ENCODE peak calls at places on chromosomes 13 and 19, in four cellular contexts. H is ovary, B is AG04450, Y is PC-3. U is an unnamed sample.

GRCh38 chr19:39304701-39305571 is 8.7 kb downstream of the IFNL1 start:
- DNase-seq in Y (no peak), H (no peak), B (no peak), U (no peak)

GRCh38 chr19:11045536-11045935 is 43.7 kb upstream of the LDLR start:
- DNase-seq in H (no peak), B (no peak), Y (no peak), U (no peak)

GRCh38 chr19:55683449-55684261 is 8.6 kb downstream of the EPN1 start:
- DNase-seq in H (no peak), Y (no peak), B (no peak), U (peak)

GRCh38 chr13:37492741-37493514 is 105.6 kb downstream of the POSTN start:
- DNase-seq in H (no peak), B (peak), Y (no peak), U (no peak)

GRCh38 chr13:36054041-36054440 is 77.1 kb downstream of the DCLK1 start:
- DNase-seq in B (no peak), H (no peak), Y (no peak), U (no peak)

GRCh38 chr19:11364935-11365334 is 9.5 kb upstream of the SWSAP1 start:
- DNase-seq in H (no peak), Y (no peak), B (no peak), U (no peak)

GRCh38 chr13:22111152-22111783 is 440.4 kb downstream of the FGF9 start:
- DNase-seq in H (no peak), Y (no peak), B (no peak), U (no peak)

GRCh38 chr13:43698743-43699142 is 88.0 kb downstream of the ENOX1 start:
- DNase-seq in H (no peak), Y (no peak), B (peak), U (no peak)

GRCh38 chr13:41458939-41459753 is 1.8 kb downstream of the RGCC start:
- DNase-seq in B (no peak), H (no peak), Y (peak), U (peak)

GRCh38 chr19:6065685-6066365 is 44.5 kb downstream of the RFX2 start:
- DNase-seq in B (no peak), Y (peak), H (no peak), U (peak)

GRCh38 chr19:4981681-4981958 is 12.7 kb downstream of the KDM4B start:
- DNase-seq in B (no peak), H (no peak), Y (no peak), U (no peak)

GRCh38 chr13:104318121-104318520 is 1251.9 kb upstream of the SLC10A2 start:
- DNase-seq in Y (peak), B (no peak), H (no peak), U (no peak)

GRCh38 chr13:114017028-114017630 is 43.3 kb upstream of the C13orf46 start:
- DNase-seq in Y (peak), B (peak), H (no peak), U (peak)

GRCh38 chr13:28012383-28012782 is 23.9 kb upstream of the URAD start:
- DNase-seq in H (no peak), B (no peak), Y (peak), U (no peak)

GRCh38 chr19:7779631-7780486 is 16.8 kb downstream of the CLEC4M start:
- DNase-seq in H (no peak), B (no peak), Y (no peak), U (no peak)

GRCh38 chr19:32168111-32168510 is 177.3 kb upstream of the ZNF507 start:
- DNase-seq in B (no peak), H (no peak), Y (no peak), U (no peak)

GRCh38 chr13:40600145-40600751 is 66.2 kb downstream of the FOXO1 start:
- DNase-seq in Y (no peak), H (no peak), B (no peak), U (no peak)

GRCh38 chr13:100438059-100438788 is 150.4 kb downstream of the GGACT start:
- DNase-seq in B (no peak), H (no peak), Y (no peak), U (no peak)

GRCh38 chr19:54485846-54486245 is 12.8 kb upstream of the CDC42EP5 start:
- DNase-seq in B (no peak), H (no peak), Y (no peak), U (no peak)

GRCh38 chr13:110422913-110423688 is 116.0 kb downstream of the COL4A2 start:
- DNase-seq in B (no peak), H (no peak), Y (no peak), U (no peak)

GRCh38 chr19:53642381-53643099 is 10.7 kb downstream of the DPRX start:
- DNase-seq in B (no peak), H (no peak), Y (peak), U (no peak)

GRCh38 chr19:50328257-50329145 is 676 bp downstream of the KCNC3 start:
- DNase-seq in Y (peak), B (no peak), H (no peak), U (no peak)

GRCh38 chr19:3350014-3350663 is 16.2 kb upstream of the NFIC start:
- DNase-seq in Y (peak), H (no peak), B (no peak), U (peak)

GRCh38 chr13:49606747-49607648 is 21.3 kb upstream of the ARL11 start:
- DNase-seq in Y (peak), B (peak), H (peak), U (peak)

GRCh38 chr19:10891360-10892108 is 20.2 kb downstream of the CARM1 start:
- DNase-seq in H (peak), Y (no peak), B (no peak), U (no peak)

GRCh38 chr19:17406039-17406886 is 833 bp upstream of the BST2 start:
- DNase-seq in H (no peak), B (no peak), Y (no peak), U (no peak)

GRCh38 chr19:20999731-21000352 is 20.6 kb upstream of the ZNF430 start:
- DNase-seq in H (peak), Y (peak), B (peak), U (peak)

GRCh38 chr19:14515501-14516047 is 2.6 kb downstream of the DNAJB1 start:
- DNase-seq in Y (no peak), H (peak), B (no peak), U (no peak)

GRCh38 chr19:15469513-15470297 is 5.4 kb upstream of the RASAL3 start:
- DNase-seq in B (no peak), Y (no peak), H (no peak), U (no peak)

GRCh38 chr13:50389726-50390125 is 374.5 kb downstream of the KCNRG start:
- DNase-seq in Y (no peak), B (no peak), H (no peak), U (no peak)

GRCh38 chr13:38514575-38514974 is 164.9 kb downstream of the UFM1 start:
- DNase-seq in Y (no peak), H (no peak), B (no peak), U (no peak)

GRCh38 chr13:99296270-99296865 is 10.8 kb downstream of the GPR183 start:
- DNase-seq in B (no peak), H (no peak), Y (no peak), U (no peak)

GRCh38 chr13:99299545-99300341 is 7.5 kb downstream of the GPR183 start:
- DNase-seq in H (no peak), B (no peak), Y (no peak), U (no peak)

GRCh38 chr13:99298056-99298455 is 9.1 kb downstream of the GPR183 start:
- DNase-seq in H (no peak), B (no peak), Y (no peak), U (no peak)

GRCh38 chr13:99295488-99296252 is 11.5 kb downstream of the GPR183 start:
- DNase-seq in Y (no peak), H (no peak), B (no peak), U (no peak)

DNA sequence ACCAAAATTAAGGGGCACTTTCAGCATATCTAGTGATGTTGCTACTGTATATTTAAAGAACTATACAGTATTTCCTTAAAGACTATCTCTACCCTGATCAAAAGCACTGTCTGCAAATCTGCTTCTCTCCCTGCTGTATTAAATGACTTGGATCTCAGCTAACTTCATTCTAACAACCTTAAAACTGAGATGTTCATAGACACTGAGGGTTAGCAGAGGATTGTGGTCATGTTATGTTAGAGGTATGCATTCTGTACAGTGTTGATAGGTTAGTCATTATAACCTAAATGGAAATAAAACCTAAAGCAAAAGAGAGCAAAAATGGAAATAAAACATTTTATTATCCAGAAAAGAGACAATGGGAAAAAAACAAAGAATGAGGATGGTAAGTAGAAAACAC is 9.9 kb downstream of the GPR183 start:
- DNase-seq in Y (no peak), B (no peak), H (no peak), U (no peak)
- H3K27ac ChIP-seq in Y (no peak), B (no peak), H (no peak), U (no peak)

DNA sequence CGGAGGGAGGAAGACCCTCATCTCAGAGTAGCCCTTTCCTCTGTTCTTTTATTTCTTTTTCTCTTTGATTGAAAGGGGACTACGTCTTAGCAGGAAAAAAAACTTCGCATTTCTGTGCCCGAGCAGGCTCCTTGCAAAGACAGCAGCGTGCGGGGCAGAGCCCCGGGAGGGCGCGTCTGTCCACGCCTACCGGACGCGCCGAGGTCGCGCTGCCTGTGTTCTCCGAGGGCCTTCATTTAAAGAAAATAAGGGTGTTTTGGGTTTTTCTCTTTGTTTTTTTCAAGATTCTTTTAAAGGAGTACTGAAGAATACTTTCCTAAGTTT is 29.2 kb downstream of the CERS1 start:
- DNase-seq in H (no peak), Y (no peak), B (no peak), U (no peak)
- H3K27ac ChIP-seq in H (no peak), Y (no peak), B (no peak), U (no peak)

DNA sequence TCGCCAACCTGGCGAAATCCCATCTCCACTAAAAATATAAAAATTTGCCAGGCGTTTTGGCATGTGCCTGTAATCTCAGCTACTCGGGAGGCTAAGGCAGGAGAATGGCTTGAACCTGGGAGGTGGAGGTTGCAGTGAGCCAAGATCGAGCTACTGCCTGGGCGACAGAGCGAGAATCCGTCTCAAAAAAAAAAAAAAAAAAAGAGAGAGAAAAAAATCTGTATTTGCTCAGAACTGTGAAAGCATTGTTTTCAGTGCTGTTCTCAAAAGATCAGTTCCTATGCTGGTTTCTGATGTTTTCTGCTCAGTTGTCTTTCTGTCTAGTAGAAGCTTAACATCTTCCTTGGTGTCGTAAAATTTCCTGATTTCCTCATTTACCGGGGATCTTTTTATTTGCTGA is 2.5 kb downstream of the SF3A2 start:
- DNase-seq in B (no peak), Y (no peak), H (no peak), U (no peak)
- H3K27ac ChIP-seq in B (no peak), Y (no peak), H (no peak), U (peak)

DNA sequence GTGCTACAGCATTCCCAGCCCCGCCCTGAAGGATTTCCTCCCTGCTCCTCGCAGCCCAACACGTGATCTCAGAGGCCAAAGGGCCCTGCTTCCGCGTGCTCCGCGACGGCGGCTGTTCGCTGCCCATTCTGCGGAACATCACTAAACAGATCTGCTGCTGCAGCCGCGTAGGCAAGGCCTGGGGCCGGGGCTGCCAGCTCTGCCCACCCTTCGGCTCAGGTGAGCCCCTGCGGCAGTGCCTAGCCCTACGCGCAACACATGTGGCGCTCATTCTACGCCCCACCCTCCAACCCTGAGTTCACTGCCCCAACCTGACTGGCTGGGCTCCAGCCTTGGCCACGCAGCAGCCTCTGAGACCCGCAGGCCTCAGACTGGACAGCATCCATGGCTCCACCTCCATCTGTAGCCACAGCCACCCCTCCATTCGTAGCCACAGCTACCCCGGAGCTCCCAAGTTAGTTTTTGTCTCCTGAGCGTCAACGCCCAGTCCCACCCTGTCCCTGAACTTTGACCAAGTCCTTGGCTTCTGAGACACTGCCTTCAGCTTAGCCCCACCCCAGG is 6.2 kb downstream of the LTBP4 start:
- DNase-seq in B (no peak), H (peak), Y (no peak), U (no peak)
- H3K27ac ChIP-seq in B (no peak), H (no peak), Y (no peak), U (no peak)

GRCh38 chr13:20713751-20714150 is 10.3 kb downstream of the IL17D start:
- DNase-seq in H (no peak), Y (no peak), B (no peak), U (no peak)
- H3K27ac ChIP-seq in H (no peak), Y (no peak), B (peak), U (peak)